ENCODE peak calls at places on chromosomes 11 and 22, in six cellular contexts. K is esophagus squamous epithelium; W is gastrocnemius medialis; G is CD8-positive, alpha-beta T cell; L is PC-3; H is IMR-90. D is an unnamed sample.

GRCh38 chr11:34075178-34075820 is 23.8 kb downstream of the CAPRIN1 start:
- DNase-seq in K (no peak), W (no peak), G (no peak), L (peak; percentile 78), H (peak; percentile 77), D (no peak)

GRCh38 chr11:85316967-85317366 is 310.2 kb downstream of the DLG2 start:
- DNase-seq in K (no peak), W (no peak), G (no peak), L (no peak), H (no peak), D (no peak)

GRCh38 chr11:650482-650881 is 13.4 kb downstream of the DRD4 start:
- DNase-seq in K (no peak), W (no peak), G (no peak), L (no peak), H (peak; percentile 40), D (no peak)

GRCh38 chr11:76664578-76665061 is 5.9 kb downstream of the LRRC32 start:
- DNase-seq in K (no peak), W (no peak), G (peak; percentile 62), L (no peak), H (no peak), D (no peak)

GRCh38 chr22:38753894-38754246 is 1.9 kb downstream of the SUN2 start:
- DNase-seq in K (no peak), W (no peak), G (no peak), L (no peak), H (no peak), D (no peak)

GRCh38 chr22:20567993-20568417 is 60.6 kb downstream of the MED15 start:
- DNase-seq in K (no peak), W (no peak), G (no peak), L (peak; percentile 41), H (peak; percentile 59), D (no peak)

GRCh38 chr11:110838808-110839207 is 126.6 kb upstream of the ARHGAP20 start:
- DNase-seq in K (no peak), W (no peak), G (no peak), L (no peak), H (no peak), D (no peak)

GRCh38 chr11:60902625-60903024 is 3.8 kb downstream of the PRPF19 start:
- DNase-seq in K (no peak), W (no peak), G (no peak), L (no peak), H (no peak), D (no peak)

DNA sequence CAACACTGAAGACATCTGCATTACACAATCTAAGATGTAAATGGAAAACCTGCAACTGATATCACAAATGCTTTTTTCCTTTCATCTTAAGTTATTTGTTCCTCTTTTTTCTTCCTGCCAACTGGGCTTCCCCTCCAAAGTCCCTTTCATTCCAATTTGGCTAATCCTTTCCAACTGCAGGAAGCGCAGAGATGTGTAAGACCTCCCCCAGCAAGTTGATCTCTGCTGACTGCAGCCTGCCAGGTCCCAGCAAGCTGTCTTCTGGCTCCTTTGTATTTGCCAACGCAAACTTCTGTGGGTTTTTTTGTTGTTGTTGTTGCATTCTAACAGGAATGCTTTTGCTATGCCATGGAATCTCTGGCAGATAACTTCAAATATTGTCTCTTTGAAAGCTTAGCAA is 38.5 kb upstream of the LRRC4C start:
- DNase-seq in K (no peak), W (no peak), G (no peak), L (no peak), H (no peak), D (no peak)
- TF ChIP-seq CTCF in K (no peak), W (no peak), G (no peak), L (no peak), H (no peak), D (no peak)

DNA sequence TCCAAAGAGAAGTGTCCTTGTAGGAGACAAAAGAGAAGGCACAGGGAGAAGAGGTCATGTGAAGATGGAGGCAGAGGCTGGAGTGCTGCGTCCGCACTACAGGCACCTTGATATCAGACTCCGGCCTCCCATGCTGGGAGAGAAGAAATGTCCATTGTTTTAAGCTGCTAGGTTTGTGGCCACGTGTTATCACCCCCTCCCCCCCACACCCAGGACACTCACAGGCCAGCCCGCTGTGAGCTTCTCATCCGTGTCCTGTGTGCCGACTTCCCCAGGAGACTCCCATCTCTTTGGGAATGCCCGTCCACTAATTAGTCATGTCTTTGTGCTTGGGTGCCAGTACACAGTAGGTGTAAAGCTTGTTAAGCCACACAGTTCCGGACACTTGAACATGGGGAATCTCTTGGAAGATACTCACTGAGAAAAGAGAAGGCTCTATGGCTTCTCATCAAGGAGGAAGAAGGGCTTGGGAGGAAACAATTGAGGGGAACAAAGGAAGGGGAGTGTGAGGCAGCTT is 1234.7 kb downstream of the TBC1D22A start:
- DNase-seq in K (no peak), W (no peak), G (no peak), L (no peak), H (no peak), D (no peak)
- H3K9me3 ChIP-seq in K (no peaks in the 10 kb centered on the region), W (no peaks in the 10 kb centered on the region), G (no peaks in the 10 kb centered on the region), L (no peaks in the 10 kb centered on the region), H (peaks cover 55% of the 10 kb centered on the region), D (no peaks in the 10 kb centered on the region)

DNA sequence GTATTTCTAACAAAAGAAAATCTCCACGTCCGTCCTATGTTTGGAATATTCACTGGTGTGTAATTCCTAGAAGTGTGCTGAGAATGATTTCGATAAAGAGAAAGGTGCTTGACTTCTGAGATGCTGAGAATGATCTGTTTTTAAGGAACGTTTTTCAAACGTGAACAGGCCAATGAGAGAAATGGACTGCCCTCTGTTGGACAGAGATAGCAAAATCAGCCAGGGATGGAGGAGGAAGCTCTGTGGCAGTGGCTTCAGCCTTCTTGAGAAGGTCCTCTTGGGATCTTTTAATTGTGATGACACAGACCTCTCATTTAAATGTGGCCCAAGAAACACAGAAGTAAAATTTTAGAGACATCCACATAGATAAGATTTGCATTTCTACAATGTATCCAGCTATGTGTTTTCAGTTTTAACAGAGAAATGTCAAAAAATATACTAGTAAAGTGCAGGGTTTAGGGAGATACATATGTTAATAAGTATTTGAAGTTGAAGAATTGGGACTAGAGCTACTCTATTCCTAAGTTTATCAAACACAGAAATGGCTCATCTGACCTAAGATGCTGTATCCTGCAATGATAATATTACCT is 84.0 kb upstream of the RCN1 start:
- DNase-seq in K (no peak), W (no peak), G (no peak), L (peak; percentile 71), H (peak; percentile 51), D (no peak)
- TF ChIP-seq CTCF in K (peak; percentile 27), W (no peak), G (peak; percentile 32), L (peak; percentile 79), H (peak; percentile 63), D (peak; percentile 41)

DNA sequence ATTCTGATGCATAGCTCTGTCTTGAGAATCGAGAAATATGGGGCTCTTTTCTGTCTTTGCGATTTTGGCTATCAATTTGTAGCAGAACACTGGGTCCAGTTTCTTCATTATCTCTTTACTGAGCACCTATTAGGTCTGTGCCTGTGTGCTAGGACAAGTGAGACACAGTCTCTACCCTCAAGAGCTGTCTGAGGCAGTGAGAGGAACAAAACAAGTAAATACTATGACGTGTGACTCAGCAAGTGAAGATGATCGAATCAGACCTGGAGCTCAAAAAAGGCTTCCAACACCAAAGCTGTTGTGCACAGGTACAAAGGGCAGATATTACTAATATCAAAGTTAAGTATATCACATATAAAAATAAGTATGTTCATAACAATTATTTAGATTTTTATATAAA is 52.4 kb downstream of the LGR4 start:
- DNase-seq in K (no peak), W (no peak), G (no peak), L (no peak), H (no peak), D (no peak)
- H3K9me3 ChIP-seq in K (no peaks in the 10 kb centered on the region), W (no peaks in the 10 kb centered on the region), G (no peaks in the 10 kb centered on the region), L (no peaks in the 10 kb centered on the region), H (no peaks in the 10 kb centered on the region), D (no peaks in the 10 kb centered on the region)

DNA sequence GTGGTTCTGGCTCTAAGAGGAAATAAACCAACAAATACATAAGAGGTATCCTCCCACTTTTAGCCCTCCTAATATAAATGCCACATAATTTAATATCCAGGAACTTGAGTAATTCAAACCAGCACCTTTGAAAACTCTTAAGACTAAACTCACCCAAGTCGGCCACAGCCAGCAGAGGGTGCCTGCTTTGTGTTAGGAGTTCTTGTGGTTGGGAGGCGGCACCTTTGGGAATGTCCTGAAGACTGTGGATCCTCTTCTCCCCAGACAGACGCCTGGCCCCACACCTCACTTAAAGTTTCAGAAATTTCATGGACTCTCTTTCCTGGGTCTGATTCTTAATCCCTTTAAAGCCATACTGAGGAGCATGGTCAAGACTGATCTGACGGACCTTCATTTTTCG is 169.0 kb downstream of the TBC1D22A start:
- DNase-seq in K (no peak), W (no peak), G (no peak), L (peak; percentile 36), H (no peak), D (no peak)
- TF ChIP-seq CTCF in K (no peak), W (no peak), G (no peak), L (peak; percentile 42), H (peak; percentile 22), D (no peak)

DNA sequence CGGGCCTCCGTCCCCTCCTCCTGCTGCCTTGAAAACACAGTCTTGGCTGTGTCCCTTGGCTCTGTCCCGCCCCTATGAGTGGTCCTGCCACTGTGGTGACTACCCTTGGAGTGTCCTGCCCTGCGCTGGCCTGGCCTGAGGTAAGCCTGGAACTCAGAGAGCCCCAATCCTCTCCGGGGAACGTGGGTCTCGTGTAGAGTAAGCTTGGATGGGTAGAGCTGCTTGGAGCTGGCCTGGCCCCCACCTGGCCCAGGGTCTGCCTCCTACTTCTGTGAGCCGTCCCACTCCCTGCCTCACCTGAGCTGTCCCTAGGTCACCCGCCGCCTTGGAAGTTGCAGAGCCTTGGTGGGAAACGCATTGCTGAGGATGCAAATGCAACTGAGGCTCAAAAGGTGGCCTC is 347.1 kb downstream of the CTTN start:
- DNase-seq in K (no peak), W (no peak), G (no peak), L (no peak), H (no peak), D (no peak)
- H3K9me3 ChIP-seq in K (peaks cover 5% of the 10 kb centered on the region), W (no peaks in the 10 kb centered on the region), G (no peaks in the 10 kb centered on the region), L (peaks cover 4% of the 10 kb centered on the region), H (peaks cover 3% of the 10 kb centered on the region), D (peaks cover 4% of the 10 kb centered on the region)

GRCh38 chr22:24834845-24835570 is 29.0 kb downstream of the SGSM1 start:
- DNase-seq in K (no peak), W (no peak), G (no peak), L (peak; percentile 12), H (peak; percentile 11), D (no peak)
- TF ChIP-seq CTCF in K (no peak), W (no peak), G (no peak), L (peak; percentile 39), H (no peak), D (no peak)

D was measured in CD4-positive, alpha-beta T cell.